ENCODE peak calls at places on chromosome 14, in five cellular contexts. J is fibroblast of pulmonary artery, B is fibroblast of villous mesenchyme, Z is testis, A is fibroblast of lung. M is an unnamed sample.

GRCh38 chr14:61661471-61661988 is 33.8 kb upstream of the HIF1A start:
- DNase-seq in J (peak), B (peak), Z (no peak), A (peak), M (peak)

GRCh38 chr14:60720391-60720790 is 3.8 kb downstream of the SIX4 start:
- DNase-seq in J (no peak), B (no peak), Z (no peak), A (no peak), M (no peak)

GRCh38 chr14:91924871-91925726 is 22.4 kb downstream of the FBLN5 start:
- DNase-seq in J (peak), B (no peak), Z (peak), A (peak), M (no peak)

GRCh38 chr14:91310620-91311283 is 66.2 kb upstream of the GPR68 start:
- DNase-seq in J (no peak), B (no peak), Z (no peak), A (no peak), M (no peak)

GRCh38 chr14:64234877-64235651 is 59.1 kb downstream of the ESR2 start:
- DNase-seq in J (peak), B (peak), Z (no peak), A (peak), M (peak)

GRCh38 chr14:80607430-80608200 is 333.9 kb downstream of the CEP128 start:
- DNase-seq in J (peak), B (peak), Z (no peak), A (peak), M (no peak)

GRCh38 chr14:100066984-100067383 is 1.8 kb downstream of the EVL start:
- DNase-seq in J (no peak), B (no peak), Z (no peak), A (no peak), M (no peak)

GRCh38 chr14:90814806-90815566 is 1.2 kb downstream of the TTC7B start:
- DNase-seq in J (no peak), B (no peak), Z (no peak), A (no peak), M (no peak)

GRCh38 chr14:58637391-58638230 is at the start of gene DACT1:
- DNase-seq in J (peak), B (peak), Z (peak), A (peak), M (peak)

GRCh38 chr14:104694991-104695659 is 5.7 kb downstream of the INF2 start:
- DNase-seq in J (no peak), B (no peak), Z (no peak), A (no peak), M (peak)

GRCh38 chr14:98984027-98984718 is 287.8 kb downstream of the BCL11B start:
- DNase-seq in J (no peak), B (no peak), Z (no peak), A (no peak), M (no peak)
- H3K4me3 ChIP-seq in J (no peak), B (no peak), Z (no peak), A (no peak), M (no peak)

DNA sequence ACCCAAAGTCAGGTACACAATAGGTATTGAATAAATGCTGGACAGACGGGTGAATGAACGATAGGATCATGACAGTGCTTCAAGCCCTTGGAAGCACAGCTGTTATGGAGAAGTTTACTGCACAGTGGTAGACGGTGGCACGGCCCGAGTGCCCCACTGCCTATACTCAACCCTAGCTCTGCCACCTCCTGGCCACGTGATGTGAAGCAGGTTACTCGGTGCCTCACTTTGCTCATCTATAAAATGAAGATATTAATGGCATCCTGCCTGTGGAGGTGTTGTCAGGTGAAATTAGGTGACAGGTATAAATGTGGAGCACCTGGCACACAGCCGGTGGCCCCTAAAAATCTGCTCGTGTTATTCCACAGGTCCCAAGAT is 5.8 kb downstream of the ASB2 start:
- DNase-seq in J (peak), B (no peak), Z (no peak), A (no peak), M (no peak)
- TF ChIP-seq CTCF in J (peak), B (peak), Z (no peak), A (no peak), M (peak)

DNA sequence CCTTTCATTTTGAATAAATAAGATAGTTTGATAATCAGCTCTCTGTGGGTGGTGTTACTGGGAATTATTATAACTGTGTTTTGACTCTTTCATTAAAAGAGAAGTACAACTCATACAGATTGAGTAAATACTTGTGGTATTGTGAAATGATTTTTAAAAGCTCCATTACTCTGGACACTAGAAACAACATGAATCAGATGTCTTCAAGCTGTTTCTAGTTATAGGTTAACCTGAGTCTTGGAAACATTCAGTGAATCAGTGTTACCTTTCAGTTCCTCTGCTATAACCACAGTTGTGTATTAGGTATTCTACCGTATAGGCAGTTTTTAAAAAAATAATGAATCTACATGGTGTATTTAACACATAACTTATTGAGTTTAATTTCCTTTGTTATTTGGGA is 128.4 kb upstream of the SSTR1 start:
- DNase-seq in J (no peak), B (peak), Z (no peak), A (peak), M (no peak)
- H3K4me3 ChIP-seq in J (no peak), B (no peak), Z (no peak), A (no peak), M (no peak)

GRCh38 chr14:63045612-63046320 is 508 bp upstream of the KCNH5 start:
- DNase-seq in J (peak), B (peak), Z (peak), A (peak), M (peak)
- TF ChIP-seq CTCF in J (no peak), B (no peak), Z (no peak), A (no peak), M (no peak)

GRCh38 chr14:73731111-73731510 is 16.9 kb upstream of the PNMA1 start:
- DNase-seq in J (no peak), B (no peak), Z (peak), A (no peak), M (no peak)
- H3K4me3 ChIP-seq in J (no peak), B (no peak), Z (no peak), A (no peak), M (no peak)

GRCh38 chr14:36504805-36505192 is 15.2 kb downstream of the NKX2-1 start:
- DNase-seq in J (no peak), B (no peak), Z (no peak), A (no peak), M (no peak)

GRCh38 chr14:36502558-36503508 is 17.2 kb downstream of the NKX2-1 start:
- DNase-seq in J (no peak), B (no peak), Z (no peak), A (no peak), M (no peak)

GRCh38 chr14:36505193-36505815 is 14.7 kb downstream of the NKX2-1 start:
- DNase-seq in J (no peak), B (no peak), Z (no peak), A (no peak), M (no peak)

GRCh38 chr14:36505892-36506731 is 13.9 kb downstream of the NKX2-1 start:
- DNase-seq in J (no peak), B (no peak), Z (no peak), A (no peak), M (no peak)

DNA sequence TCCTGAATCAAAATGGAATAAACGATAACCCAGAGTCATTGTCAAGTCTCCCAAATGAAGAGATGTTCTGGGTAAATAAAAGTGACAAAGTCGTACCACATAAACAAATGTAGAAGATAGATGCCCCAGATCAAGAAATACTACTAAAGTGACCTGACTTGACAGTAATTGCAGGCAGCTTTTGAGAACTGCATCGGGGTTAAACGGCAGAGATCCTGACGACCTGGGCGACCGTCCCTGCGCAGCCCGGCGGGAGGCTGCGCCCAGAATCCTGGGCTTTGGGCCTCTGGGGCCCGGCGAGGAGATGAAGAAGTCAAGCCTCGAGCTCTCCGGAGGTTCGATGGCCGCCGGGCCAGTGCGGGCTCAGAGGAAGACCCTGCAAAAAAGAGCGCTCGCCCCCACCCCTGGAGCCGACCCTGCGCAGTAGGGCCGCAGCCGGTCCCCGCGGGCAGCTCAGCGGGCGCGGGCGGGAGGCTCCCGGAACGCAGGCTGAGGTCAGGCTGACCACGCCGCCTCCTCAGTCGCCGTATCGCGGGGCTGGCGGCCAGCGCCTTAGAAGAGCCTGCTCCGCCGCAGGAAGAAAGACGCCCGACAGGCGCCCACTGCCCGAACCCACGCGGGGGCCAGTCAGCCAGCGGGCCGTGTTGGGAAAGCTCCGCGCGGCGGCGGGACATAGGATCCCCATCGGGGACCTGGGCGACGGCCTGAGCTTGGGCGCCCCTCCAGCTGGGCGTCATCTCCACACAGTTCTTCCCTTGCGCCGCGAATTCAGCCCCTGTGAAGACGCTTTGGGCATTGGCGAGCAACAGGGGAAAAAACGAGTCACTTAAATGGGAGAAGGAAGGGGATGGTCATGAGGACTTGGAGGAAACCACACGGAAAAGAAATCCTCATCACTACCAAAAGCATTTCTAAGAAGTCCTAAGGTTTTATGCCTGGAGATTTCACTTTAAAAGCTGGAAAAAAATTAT is 16.0 kb downstream of the NKX2-1 start:
- DNase-seq in J (no peak), B (no peak), Z (no peak), A (no peak), M (no peak)
- TF ChIP-seq CTCF in J (no peak), B (no peak), Z (no peak), A (no peak), M (no peak)

GRCh38 chr14:96501746-96502620 is at the start of gene PAPOLA:
- DNase-seq in J (peak), B (peak), Z (peak), A (peak), M (peak)
- H3K4me3 ChIP-seq in J (peak), B (peak), Z (peak), A (peak), M (peak)

DNA sequence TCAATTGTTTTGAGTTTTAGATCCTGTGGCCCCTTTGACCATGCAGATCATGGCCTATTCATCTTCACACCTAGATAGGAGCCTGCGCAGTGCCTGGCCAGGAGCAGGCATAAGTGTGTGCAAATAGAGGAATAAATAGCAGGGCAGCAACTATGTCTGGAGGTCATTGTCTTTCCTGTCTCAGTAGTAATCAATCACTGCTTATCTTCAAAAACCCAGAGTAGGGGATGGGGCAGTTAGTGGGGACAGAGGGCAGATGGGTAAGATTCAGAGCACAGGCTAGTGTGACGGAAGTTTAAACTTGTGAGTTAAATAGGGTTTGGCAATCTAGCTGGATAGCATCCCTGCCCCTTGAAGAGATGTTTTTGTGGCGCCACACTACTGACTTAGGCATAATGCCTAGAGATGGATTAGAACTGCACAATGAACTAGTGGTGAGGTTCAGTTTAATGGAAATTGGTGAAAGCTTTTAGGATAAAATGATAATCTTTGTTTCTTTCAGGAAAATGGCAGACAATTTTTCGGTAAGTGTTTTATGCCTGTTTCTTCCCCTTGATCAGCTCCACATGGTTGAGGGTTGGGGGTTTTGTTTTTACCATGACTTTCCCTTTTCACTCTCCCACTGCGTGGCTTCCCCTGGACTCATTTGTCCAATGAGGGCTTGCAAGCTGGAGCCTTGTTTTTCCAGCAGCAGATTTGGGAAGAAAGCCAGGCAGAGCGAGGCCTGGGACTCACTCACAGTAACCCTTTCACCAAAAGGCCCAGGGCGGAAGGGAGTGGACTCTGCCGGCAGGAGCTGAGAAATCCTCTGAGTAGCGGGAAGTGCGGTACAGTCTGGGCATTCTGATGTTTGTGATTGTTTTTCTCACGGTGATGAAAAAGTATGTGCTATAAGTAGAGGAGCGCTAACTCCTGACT is 8.1 kb downstream of the LGALS3 start:
- DNase-seq in J (peak), B (peak), Z (peak), A (peak), M (peak)
- TF ChIP-seq CTCF in J (peak), B (no peak), Z (no peak), A (no peak), M (peak)

GRCh38 chr14:72907327-72907826 is 13.5 kb upstream of the DPF3 start:
- DNase-seq in J (no peak), B (peak), Z (no peak), A (no peak), M (no peak)

GRCh38 chr14:72907886-72908285 is 14.0 kb upstream of the DPF3 start:
- DNase-seq in J (no peak), B (peak), Z (no peak), A (peak), M (peak)

GRCh38 chr14:72904840-72905561 is 11.1 kb upstream of the DPF3 start:
- DNase-seq in J (peak), B (peak), Z (peak), A (peak), M (peak)

GRCh38 chr14:72906316-72906715 is 12.4 kb upstream of the DPF3 start:
- DNase-seq in J (peak), B (peak), Z (no peak), A (peak), M (peak)

GRCh38 chr14:72906879-72907278 is 13.0 kb upstream of the DPF3 start:
- DNase-seq in J (no peak), B (no peak), Z (no peak), A (no peak), M (no peak)
- H3K4me3 ChIP-seq in J (no peak), B (no peak), Z (no peak), A (no peak), M (no peak)

DNA sequence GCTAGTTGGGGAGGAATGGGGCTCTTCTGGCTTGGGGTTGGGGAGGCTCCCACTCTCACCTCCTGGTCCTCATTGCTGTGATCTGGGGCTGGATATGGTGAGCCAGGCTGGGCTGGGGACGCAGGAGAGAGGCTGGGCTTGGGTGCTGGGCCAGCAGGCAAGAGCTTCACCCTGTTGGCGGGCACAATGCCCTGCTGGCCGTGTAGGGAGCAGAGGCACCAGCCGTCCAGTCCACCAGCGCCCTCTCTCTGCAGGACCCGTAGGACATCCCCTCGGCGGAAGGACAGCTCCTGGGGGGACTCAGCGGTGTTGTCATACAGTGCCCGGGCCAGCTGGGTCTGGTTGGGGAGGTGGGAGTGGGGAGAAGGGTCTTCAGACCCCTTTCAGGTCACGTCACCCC is 4.5 kb downstream of the EFS start:
- DNase-seq in J (no peak), B (no peak), Z (no peak), A (no peak), M (no peak)
- TF ChIP-seq CTCF in J (no peak), B (no peak), Z (no peak), A (no peak), M (peak)